ENCODE peak calls at places on chromosome 20, in four cellular contexts. Q, M, A and S are unnamed samples.

GRCh38 chr20:49230575-49231211 is 11.5 kb downstream of the DDX27 start:
- DNase-seq in Q (no peak), A (peak), M (no peak), S (peak)

GRCh38 chr20:48463916-48464315 is 363.9 kb downstream of the PREX1 start:
- DNase-seq in M (no peak), Q (no peak), A (no peak), S (no peak)

GRCh38 chr20:38764563-38765355 is 16.5 kb downstream of the ACTR5 start:
- DNase-seq in M (no peak), A (peak), Q (no peak), S (peak)

GRCh38 chr20:53635189-53635588 is 41.5 kb upstream of the ZNF217 start:
- DNase-seq in Q (no peak), A (no peak), M (no peak), S (no peak)

GRCh38 chr20:36543187-36544133 is 2.1 kb downstream of the MYL9 start:
- DNase-seq in A (no peak), M (peak), Q (no peak), S (peak)

GRCh38 chr20:39849664-39850063 is 839.4 kb downstream of the MAFB start:
- DNase-seq in M (peak), A (peak), Q (no peak), S (peak)

GRCh38 chr20:38201356-38201755 is 36.3 kb upstream of the TGM2 start:
- DNase-seq in A (peak), Q (no peak), M (no peak), S (no peak)

GRCh38 chr20:34954905-34955231 is 738 bp downstream of the GSS start:
- DNase-seq in Q (no peak), A (no peak), M (no peak), S (no peak)

GRCh38 chr20:34058831-34059230 is 53.2 kb downstream of the EIF2S2 start:
- DNase-seq in Q (no peak), M (no peak), A (no peak), S (no peak)

GRCh38 chr20:24503352-24503931 is 34.0 kb downstream of the SYNDIG1 start:
- DNase-seq in Q (no peak), A (no peak), M (no peak), S (no peak)

GRCh38 chr20:5887386-5887785 is 62.9 kb downstream of the TRMT6 start:
- DNase-seq in A (no peak), M (no peak), Q (no peak), S (no peak)

GRCh38 chr20:1274485-1275313 is 8.6 kb downstream of the SNPH start:
- DNase-seq in A (no peak), M (no peak), Q (no peak), S (no peak)

GRCh38 chr20:23725102-23725501 is 25.6 kb downstream of the CST1 start:
- DNase-seq in M (no peak), Q (no peak), A (no peak), S (no peak)

GRCh38 chr20:23147964-23148720 is 62.0 kb upstream of the CD93 start:
- DNase-seq in Q (no peak), A (peak), M (no peak), S (peak)

GRCh38 chr20:33065785-33066184 is 12.1 kb downstream of the BPIFB3 start:
- DNase-seq in A (no peak), Q (no peak), M (no peak), S (no peak)

GRCh38 chr20:9052136-9052535 is 16.8 kb upstream of the PLCB4 start:
- DNase-seq in Q (no peak), A (no peak), M (no peak), S (no peak)

GRCh38 chr20:62487564-62488086 is 11.8 kb upstream of the GATA5 start:
- DNase-seq in A (no peak), Q (no peak), M (no peak), S (no peak)

GRCh38 chr20:53826597-53827291 is 233.1 kb upstream of the ZNF217 start:
- DNase-seq in Q (no peak), M (no peak), A (peak), S (no peak)

GRCh38 chr20:35820715-35821114 is 48.9 kb downstream of the PHF20 start:
- DNase-seq in A (no peak), M (no peak), Q (no peak), S (no peak)

GRCh38 chr20:8709627-8710026 is 359.3 kb upstream of the PLCB4 start:
- DNase-seq in Q (no peak), M (no peak), A (no peak), S (no peak)

GRCh38 chr20:43849496-43850197 is 65.0 kb upstream of the TOX2 start:
- DNase-seq in M (peak), Q (no peak), A (no peak), S (no peak)

GRCh38 chr20:23118144-23118543 is 32.0 kb upstream of the CD93 start:
- DNase-seq in M (no peak), Q (no peak), A (no peak), S (no peak)

GRCh38 chr20:35992713-35993335 is 24.4 kb downstream of the CNBD2 start:
- DNase-seq in M (peak), Q (peak), A (no peak), S (no peak)

GRCh38 chr20:56826971-56827645 is 198.0 kb downstream of the TFAP2C start:
- DNase-seq in Q (no peak), A (no peak), M (no peak), S (no peak)

GRCh38 chr20:45010399-45010828 is 44.1 kb downstream of the STK4 start:
- DNase-seq in M (no peak), Q (no peak), A (no peak), S (no peak)

GRCh38 chr20:61976650-61977332 is 88.9 kb downstream of the TAF4 start:
- DNase-seq in Q (no peak), M (no peak), A (no peak), S (no peak)

GRCh38 chr20:43900496-43900895 is 14.2 kb upstream of the TOX2 start:
- DNase-seq in Q (no peak), A (no peak), M (peak), S (no peak)

GRCh38 chr20:32636821-32637220 is 36.9 kb downstream of the C20orf203 start:
- DNase-seq in Q (no peak), A (no peak), M (peak), S (no peak)

GRCh38 chr20:45545754-45546453 is 1.3 kb downstream of the EPPIN start:
- DNase-seq in A (no peak), M (no peak), Q (no peak), S (no peak)

GRCh38 chr20:45917790-45918141 is 5.8 kb upstream of the PLTP start:
- DNase-seq in M (peak), Q (no peak), A (no peak), S (no peak)

GRCh38 chr20:51097334-51098176 is 74.6 kb upstream of the KCNG1 start:
- DNase-seq in M (no peak), A (no peak), Q (no peak), S (no peak)
- H3K27ac ChIP-seq in M (no peak), A (no peak), Q (no peak), S (peak)

GRCh38 chr20:64156886-64157875 is 7.1 kb upstream of the MYT1 start:
- DNase-seq in Q (no peak), A (no peak), M (no peak), S (no peak)
- H3K4me3 ChIP-seq in Q (no peak), A (no peak), M (no peak), S (no peak)

GRCh38 chr20:63652192-63652980 is 838 bp downstream of the STMN3 start:
- DNase-seq in Q (no peak), M (peak), A (no peak), S (no peak)
- TF ChIP-seq CTCF in Q (no peak), M (no peak), A (no peak), S (no peak)

GRCh38 chr20:18571578-18571977 is 4.3 kb downstream of the SMIM26 start:
- DNase-seq in M (no peak), A (no peak), Q (no peak), S (no peak)
- H3K27ac ChIP-seq in M (no peak), A (no peak), Q (no peak), S (no peak)

GRCh38 chr20:47038581-47039560 is 144.2 kb downstream of the EYA2 start:
- DNase-seq in M (no peak), Q (no peak), A (no peak), S (no peak)
- H3K4me3 ChIP-seq in M (no peak), Q (no peak), A (no peak), S (no peak)

DNA sequence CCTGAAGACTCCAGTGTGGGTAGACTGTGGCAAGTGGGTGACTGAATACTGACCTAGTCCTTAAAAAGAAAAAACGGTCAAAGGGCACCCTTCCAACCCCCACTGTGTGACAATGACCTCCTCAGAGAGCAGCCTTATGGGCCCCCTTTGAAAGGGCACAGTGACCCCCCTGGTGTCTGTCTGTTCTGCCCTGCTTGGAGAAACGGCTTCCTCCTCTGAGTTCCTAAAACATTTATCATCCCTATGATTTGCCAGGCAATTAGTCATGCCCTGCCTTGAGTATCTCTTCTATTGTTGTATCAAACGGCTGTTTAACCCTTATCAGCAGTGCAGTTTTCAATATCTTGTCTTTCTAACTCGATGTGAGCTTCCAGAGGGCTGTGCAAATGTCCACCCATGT is 21.0 kb upstream of the STX16 start:
- DNase-seq in M (no peak), Q (no peak), A (no peak), S (no peak)
- TF ChIP-seq CTCF in M (no peak), Q (no peak), A (no peak), S (no peak)

DNA sequence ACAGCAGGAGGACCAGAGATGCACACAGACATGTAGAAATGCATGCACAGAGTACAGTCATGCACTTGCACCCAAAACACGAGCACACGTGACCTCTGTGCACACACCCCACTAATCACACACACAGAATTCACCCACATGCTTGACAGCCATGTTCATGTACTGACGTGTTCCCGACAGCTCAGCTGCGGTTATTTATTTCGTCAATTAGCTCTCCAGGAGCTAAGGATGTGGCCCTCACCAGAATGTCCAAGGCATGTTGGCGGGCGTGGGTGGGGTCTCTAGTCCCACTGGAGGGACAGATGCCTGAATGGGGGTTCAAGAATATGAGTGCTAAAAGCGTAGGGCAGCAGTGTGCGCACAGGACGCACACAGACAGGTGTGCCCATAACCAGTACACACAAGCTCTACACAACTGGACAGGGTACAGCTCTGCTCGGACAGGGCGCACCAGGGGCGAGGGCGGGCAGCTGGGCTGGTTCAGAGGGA is 571 bp upstream of the PRPF6 start:
- DNase-seq in M (no peak), Q (no peak), A (no peak), S (peak)
- H3K27ac ChIP-seq in M (no peak), Q (peak), A (peak), S (peak)